ENCODE peak calls at places on chromosomes 5 and 9, in four cellular contexts. One of them, this sample, is unnamed.

GRCh38 chr9:128419061-128419925 is 1.4 kb upstream of the CERCAM start:
- DNase-seq in psoas muscle: no peak
- DNase-seq in suprapubic skin: no peak
- DNase-seq in Peyer's patch: no peak
- DNase-seq in this sample: no peak

GRCh38 chr5:11047051-11047450 is 286.0 kb upstream of the DAP start:
- DNase-seq in psoas muscle: no peak
- DNase-seq in suprapubic skin: no peak
- DNase-seq in Peyer's patch: no peak
- DNase-seq in this sample: no peak

GRCh38 chr9:122122903-122123632 is 30.0 kb upstream of the TTLL11 start:
- DNase-seq in psoas muscle: peak; percentile 85
- DNase-seq in suprapubic skin: no peak
- DNase-seq in Peyer's patch: peak; percentile 74
- DNase-seq in this sample: no peak

GRCh38 chr5:58825899-58826298 is 243.0 kb downstream of the RAB3C start:
- DNase-seq in psoas muscle: no peak
- DNase-seq in suprapubic skin: no peak
- DNase-seq in Peyer's patch: no peak
- DNase-seq in this sample: no peak

GRCh38 chr9:121830441-121831140 is 179.2 kb downstream of the DAB2IP start:
- DNase-seq in psoas muscle: no peak
- DNase-seq in suprapubic skin: no peak
- DNase-seq in Peyer's patch: no peak
- DNase-seq in this sample: no peak

GRCh38 chr5:145499483-145499882 is 335.7 kb downstream of the PRELID2 start:
- DNase-seq in psoas muscle: no peak
- DNase-seq in suprapubic skin: no peak
- DNase-seq in Peyer's patch: no peak
- DNase-seq in this sample: no peak

GRCh38 chr5:72515211-72515610 is 8.0 kb upstream of the ZNF366 start:
- DNase-seq in psoas muscle: peak; percentile 44
- DNase-seq in suprapubic skin: no peak
- DNase-seq in Peyer's patch: no peak
- DNase-seq in this sample: no peak

GRCh38 chr5:67253911-67254310 is 57.3 kb upstream of the CD180 start:
- DNase-seq in psoas muscle: no peak
- DNase-seq in suprapubic skin: no peak
- DNase-seq in Peyer's patch: no peak
- DNase-seq in this sample: no peak

GRCh38 chr5:116583085-116583766 is 8.6 kb upstream of the SEMA6A start:
- DNase-seq in psoas muscle: no peak
- DNase-seq in suprapubic skin: no peak
- DNase-seq in Peyer's patch: no peak
- DNase-seq in this sample: no peak

GRCh38 chr9:109632817-109633216 is 134.7 kb upstream of the PTPN3 start:
- DNase-seq in psoas muscle: no peak
- DNase-seq in suprapubic skin: no peak
- DNase-seq in Peyer's patch: no peak
- DNase-seq in this sample: no peak

GRCh38 chr9:117545846-117546245 is 131.0 kb upstream of the ASTN2 start:
- DNase-seq in psoas muscle: no peak
- DNase-seq in suprapubic skin: no peak
- DNase-seq in Peyer's patch: no peak
- DNase-seq in this sample: no peak

GRCh38 chr5:136330353-136330913 is 34.9 kb downstream of the TRPC7 start:
- DNase-seq in psoas muscle: no peak
- DNase-seq in suprapubic skin: no peak
- DNase-seq in Peyer's patch: no peak
- DNase-seq in this sample: no peak

GRCh38 chr9:137761793-137762192 is 115.8 kb upstream of the CACNA1B start:
- DNase-seq in psoas muscle: no peak
- DNase-seq in suprapubic skin: no peak
- DNase-seq in Peyer's patch: no peak
- DNase-seq in this sample: no peak

GRCh38 chr5:18072600-18072999 is 438.3 kb downstream of the TAF11L14 start:
- DNase-seq in psoas muscle: no peak
- DNase-seq in suprapubic skin: no peak
- DNase-seq in Peyer's patch: no peak
- DNase-seq in this sample: no peak

GRCh38 chr9:33719581-33720374 is 75.6 kb upstream of the PRSS3 start:
- DNase-seq in psoas muscle: peak; percentile 49
- DNase-seq in suprapubic skin: no peak
- DNase-seq in Peyer's patch: peak; percentile 52
- DNase-seq in this sample: no peak

GRCh38 chr5:143124593-143124992 is 278.9 kb downstream of the NR3C1 start:
- DNase-seq in psoas muscle: no peak
- DNase-seq in suprapubic skin: no peak
- DNase-seq in Peyer's patch: no peak
- DNase-seq in this sample: no peak

GRCh38 chr5:6082685-6083084 is 295.7 kb downstream of the MED10 start:
- DNase-seq in psoas muscle: no peak
- DNase-seq in suprapubic skin: no peak
- DNase-seq in Peyer's patch: no peak
- DNase-seq in this sample: no peak

GRCh38 chr5:143922718-143923117 is 110.8 kb downstream of the HMHB1 start:
- DNase-seq in psoas muscle: no peak
- DNase-seq in suprapubic skin: no peak
- DNase-seq in Peyer's patch: no peak
- DNase-seq in this sample: no peak

GRCh38 chr5:80623911-80624457 is 30.5 kb upstream of the MSH3 start:
- DNase-seq in psoas muscle: no peak
- DNase-seq in suprapubic skin: no peak
- DNase-seq in Peyer's patch: no peak
- DNase-seq in this sample: no peak

GRCh38 chr5:135398855-135399837 is at the start of gene MACROH2A1:
- DNase-seq in psoas muscle: peak; percentile 94
- DNase-seq in suprapubic skin: peak; percentile 91
- DNase-seq in Peyer's patch: peak; percentile 93
- DNase-seq in this sample: peak; percentile 66

GRCh38 chr9:98706651-98707103 is 2.1 kb downstream of the GABBR2 start:
- DNase-seq in psoas muscle: no peak
- DNase-seq in suprapubic skin: no peak
- DNase-seq in Peyer's patch: no peak
- DNase-seq in this sample: no peak

GRCh38 chr9:131276891-131277672 is 772 bp upstream of the FAM78A start:
- DNase-seq in psoas muscle: peak; percentile 67
- DNase-seq in suprapubic skin: no peak
- DNase-seq in Peyer's patch: peak; percentile 49
- DNase-seq in this sample: no peak

GRCh38 chr5:139636207-139636792 is 11.8 kb upstream of the CXXC5 start:
- DNase-seq in psoas muscle: no peak
- DNase-seq in suprapubic skin: no peak
- DNase-seq in Peyer's patch: no peak
- DNase-seq in this sample: no peak

GRCh38 chr5:83967417-83967816 is 246.8 kb upstream of the HAPLN1 start:
- DNase-seq in psoas muscle: no peak
- DNase-seq in suprapubic skin: no peak
- DNase-seq in Peyer's patch: no peak
- DNase-seq in this sample: no peak

GRCh38 chr9:112604790-112605189 is 113.1 kb downstream of the INIP start:
- DNase-seq in psoas muscle: no peak
- DNase-seq in suprapubic skin: no peak
- DNase-seq in Peyer's patch: no peak
- DNase-seq in this sample: no peak

GRCh38 chr9:90344013-90344412 is 298.6 kb downstream of the DIRAS2 start:
- DNase-seq in psoas muscle: no peak
- DNase-seq in suprapubic skin: no peak
- DNase-seq in Peyer's patch: no peak
- DNase-seq in this sample: no peak

GRCh38 chr5:93072831-93073459 is 508.1 kb downstream of the NR2F1-AS1 start:
- DNase-seq in psoas muscle: no peak
- DNase-seq in suprapubic skin: no peak
- DNase-seq in Peyer's patch: no peak
- DNase-seq in this sample: no peak

GRCh38 chr5:74052441-74052840 is 426.4 kb downstream of the ARHGEF28 start:
- DNase-seq in psoas muscle: no peak
- DNase-seq in suprapubic skin: no peak
- DNase-seq in Peyer's patch: no peak
- DNase-seq in this sample: no peak

GRCh38 chr5:78162253-78162862 is 132.1 kb downstream of the AP3B1 start:
- DNase-seq in psoas muscle: no peak
- DNase-seq in suprapubic skin: no peak
- DNase-seq in Peyer's patch: no peak
- DNase-seq in this sample: no peak

GRCh38 chr9:93663877-93664548 is 87.6 kb downstream of the PHF2 start:
- DNase-seq in psoas muscle: peak; percentile 35
- DNase-seq in suprapubic skin: peak; percentile 42
- DNase-seq in Peyer's patch: peak; percentile 34
- DNase-seq in this sample: no peak

DNA sequence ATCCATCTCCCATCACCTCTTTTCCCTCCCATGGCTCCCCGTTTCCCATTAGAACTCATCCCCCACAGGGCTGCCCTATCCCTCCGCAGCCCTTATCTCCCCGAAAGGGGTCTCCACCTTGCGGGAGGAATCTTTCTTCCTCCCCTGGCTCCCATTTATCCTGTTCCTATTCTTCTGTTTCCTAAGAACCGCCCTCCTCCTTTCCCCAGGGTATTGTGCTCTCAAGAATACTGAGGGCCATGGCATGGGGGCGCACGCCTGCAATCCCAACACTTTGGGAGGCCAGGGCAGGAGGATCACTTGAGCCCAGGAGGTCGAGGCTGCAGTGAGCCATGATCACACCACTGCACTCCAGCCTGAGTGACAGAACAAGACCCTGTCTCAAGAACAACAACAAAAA is 665 bp downstream of the CD72 start:
- DNase-seq in psoas muscle: no peak
- DNase-seq in suprapubic skin: peak; percentile 49
- DNase-seq in Peyer's patch: no peak
- DNase-seq in this sample: no peak
- H3K27ac ChIP-seq in psoas muscle: no peak overlapping the region
- H3K27ac ChIP-seq in suprapubic skin: no peak overlapping the region
- H3K27ac ChIP-seq in Peyer's patch: peak overlapping the region; percentile 65
- H3K27ac ChIP-seq in this sample: no peak overlapping the region

GRCh38 chr5:1318659-1319251 is 23.9 kb upstream of the TERT start:
- DNase-seq in psoas muscle: no peak
- DNase-seq in suprapubic skin: peak; percentile 57
- DNase-seq in Peyer's patch: peak; percentile 52
- DNase-seq in this sample: no peak

GRCh38 chr5:1321576-1321975 is 23.3 kb downstream of the CLPTM1L start:
- DNase-seq in psoas muscle: no peak
- DNase-seq in suprapubic skin: peak; percentile 36
- DNase-seq in Peyer's patch: peak; percentile 29
- DNase-seq in this sample: no peak

GRCh38 chr5:1317921-1318565 is 23.2 kb upstream of the TERT start:
- DNase-seq in psoas muscle: no peak
- DNase-seq in suprapubic skin: peak; percentile 30
- DNase-seq in Peyer's patch: no peak
- DNase-seq in this sample: no peak

GRCh38 chr5:1320436-1321344 is 24.2 kb downstream of the CLPTM1L start:
- DNase-seq in psoas muscle: no peak
- DNase-seq in suprapubic skin: peak; percentile 40
- DNase-seq in Peyer's patch: no peak
- DNase-seq in this sample: no peak

DNA sequence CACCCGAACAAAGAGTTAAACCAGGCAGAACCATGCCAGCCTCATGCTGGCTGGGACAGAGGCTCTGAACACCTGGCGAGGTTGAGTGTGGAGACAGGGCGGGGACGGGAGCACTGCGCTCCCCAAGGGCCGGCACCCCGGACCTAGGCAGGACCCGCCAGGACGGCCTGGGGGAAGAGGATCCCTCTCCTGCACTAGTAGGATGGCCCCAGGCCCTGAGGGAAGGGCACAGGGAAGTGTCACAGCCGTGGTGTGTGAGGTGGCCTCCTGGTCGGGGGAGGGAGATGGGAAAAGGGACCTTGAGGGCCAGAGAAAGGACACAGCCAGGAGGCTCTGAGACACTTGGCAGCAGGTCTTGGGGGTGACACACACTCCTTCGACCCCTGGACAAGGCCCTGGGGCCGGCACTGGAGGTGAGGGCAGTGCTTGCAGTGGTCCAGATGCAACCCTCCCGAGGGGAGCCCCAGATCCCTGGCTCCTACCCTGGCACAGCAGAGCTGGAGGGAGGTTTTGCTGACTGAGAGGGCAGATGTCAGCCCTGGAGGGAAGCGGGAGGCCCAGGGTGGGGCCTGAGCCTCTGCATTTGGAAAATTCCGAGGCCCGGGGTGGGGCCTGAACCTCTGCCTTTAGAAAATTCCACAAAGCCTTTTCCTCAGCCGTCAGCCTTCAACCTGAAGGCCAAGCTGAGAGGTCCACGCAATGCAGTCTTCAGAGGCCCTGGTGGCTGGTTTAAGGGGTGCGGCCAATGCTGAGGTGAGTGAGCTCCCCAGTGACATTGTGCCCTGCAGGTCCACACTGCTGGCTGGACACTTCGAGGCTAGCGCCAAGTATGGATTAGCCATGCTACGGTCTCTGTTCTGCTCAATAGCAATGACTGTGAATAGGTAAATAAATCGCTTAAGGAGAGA is 24.8 kb upstream of the TERT start:
- DNase-seq in psoas muscle: no peak
- DNase-seq in suprapubic skin: peak; percentile 54
- DNase-seq in Peyer's patch: peak; percentile 51
- DNase-seq in this sample: no peak
- H3K36me3 ChIP-seq in psoas muscle: no peaks in the 10 kb centered on the region
- H3K36me3 ChIP-seq in suprapubic skin: peaks cover 71% of the 10 kb centered on the region
- H3K36me3 ChIP-seq in Peyer's patch: peaks cover 77% of the 10 kb centered on the region
- H3K36me3 ChIP-seq in this sample: peaks cover 50% of the 10 kb centered on the region

GRCh38 chr9:18618862-18619261 is 144.9 kb downstream of the ADAMTSL1 start:
- DNase-seq in psoas muscle: no peak
- DNase-seq in suprapubic skin: no peak
- DNase-seq in Peyer's patch: no peak
- DNase-seq in this sample: no peak

GRCh38 chr9:18626046-18626698 is 152.2 kb downstream of the ADAMTSL1 start:
- DNase-seq in psoas muscle: no peak
- DNase-seq in suprapubic skin: no peak
- DNase-seq in Peyer's patch: no peak
- DNase-seq in this sample: no peak

GRCh38 chr9:18622186-18622836 is 148.4 kb downstream of the ADAMTSL1 start:
- DNase-seq in psoas muscle: no peak
- DNase-seq in suprapubic skin: no peak
- DNase-seq in Peyer's patch: no peak
- DNase-seq in this sample: no peak

GRCh38 chr9:18629136-18629535 is 155.2 kb downstream of the ADAMTSL1 start:
- DNase-seq in psoas muscle: no peak
- DNase-seq in suprapubic skin: no peak
- DNase-seq in Peyer's patch: no peak
- DNase-seq in this sample: no peak

GRCh38 chr9:18623201-18623600 is 149.2 kb downstream of the ADAMTSL1 start:
- DNase-seq in psoas muscle: no peak
- DNase-seq in suprapubic skin: no peak
- DNase-seq in Peyer's patch: no peak
- DNase-seq in this sample: no peak
- H3K4me1 ChIP-seq in psoas muscle: no peaks in the 10 kb centered on the region
- H3K4me1 ChIP-seq in suprapubic skin: no peaks in the 10 kb centered on the region
- H3K4me1 ChIP-seq in Peyer's patch: no peaks in the 10 kb centered on the region
- H3K4me1 ChIP-seq in this sample: peaks cover 7% of the 10 kb centered on the region

DNA sequence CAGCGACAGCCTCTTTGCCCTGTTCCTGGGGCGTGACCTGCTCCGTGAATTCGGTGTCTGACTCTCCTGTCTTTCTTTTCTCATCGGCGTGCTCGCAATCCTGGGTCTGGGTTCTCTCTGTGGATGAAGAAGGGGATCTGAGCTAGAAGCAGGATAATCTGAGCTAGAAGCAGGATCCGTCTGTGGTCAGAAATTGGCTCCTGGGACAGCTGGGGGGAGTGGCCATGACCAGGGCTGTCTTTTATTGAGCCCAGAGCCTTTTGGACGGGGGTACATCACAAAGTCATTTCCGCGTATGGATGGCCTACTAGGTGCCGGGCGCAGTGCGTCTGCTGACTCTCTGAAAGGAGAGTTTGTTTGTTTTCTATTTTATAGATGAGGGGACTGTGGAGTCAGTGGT is 150.2 kb upstream of the COL5A1 start:
- DNase-seq in psoas muscle: no peak
- DNase-seq in suprapubic skin: no peak
- DNase-seq in Peyer's patch: no peak
- DNase-seq in this sample: no peak
- H3K27ac ChIP-seq in psoas muscle: no peak overlapping the region
- H3K27ac ChIP-seq in suprapubic skin: no peak overlapping the region
- H3K27ac ChIP-seq in Peyer's patch: no peak overlapping the region
- H3K27ac ChIP-seq in this sample: no peak overlapping the region

This sample was measured in thoracic aorta.